ENCODE peak calls at places on chromosomes 13 and 19, in nine cellular contexts. K, A, N, V, C, F, P, J and T are unnamed samples.

GRCh38 chr19:23222998-23223652 is 27.1 kb downstream of the ZNF724 start:
- DNase-seq in K (no peak), A (no peak), N (no peak), V (no peak), C (no peak), F (no peak), P (no peak), J (no peak), T (no peak)

GRCh38 chr19:31350033-31350692 is 927 bp upstream of the TSHZ3 start:
- DNase-seq in K (no peak), A (no peak), N (no peak), V (no peak), C (peak), F (peak), P (no peak), J (peak), T (peak)

GRCh38 chr19:15419413-15420025 is 731 bp upstream of the AKAP8L start:
- DNase-seq in K (peak), A (no peak), N (no peak), V (no peak), C (peak), F (peak), P (no peak), J (peak), T (peak)

GRCh38 chr19:343941-344624 is 513 bp downstream of the MIER2 start:
- DNase-seq in K (no peak), A (no peak), N (no peak), V (no peak), C (peak), F (peak), P (no peak), J (peak), T (no peak)

GRCh38 chr19:48656840-48657474 is 11.0 kb upstream of the CA11 start:
- DNase-seq in K (peak), A (peak), N (no peak), V (no peak), C (peak), F (no peak), P (no peak), J (peak), T (peak)

GRCh38 chr19:369256-369655 is 24.7 kb upstream of the MIER2 start:
- DNase-seq in K (no peak), A (no peak), N (no peak), V (no peak), C (no peak), F (no peak), P (no peak), J (no peak), T (no peak)

GRCh38 chr19:17829855-17830566 is 8.7 kb upstream of the INSL3 start:
- DNase-seq in K (peak), A (no peak), N (no peak), V (peak), C (peak), F (no peak), P (peak), J (peak), T (peak)

GRCh38 chr13:111968611-111969010 is 98.3 kb upstream of the SOX1 start:
- DNase-seq in K (no peak), A (no peak), N (no peak), V (no peak), C (no peak), F (no peak), P (no peak), J (no peak), T (no peak)

GRCh38 chr13:98199480-98199879 is 22.4 kb upstream of the RNF113B start:
- DNase-seq in K (no peak), A (no peak), N (no peak), V (no peak), C (peak), F (no peak), P (no peak), J (no peak), T (no peak)

GRCh38 chr19:18428837-18429674 is 8.9 kb downstream of the ISYNA1 start:
- DNase-seq in K (peak), A (peak), N (no peak), V (no peak), C (peak), F (peak), P (peak), J (peak), T (no peak)

GRCh38 chr19:4930664-4931063 is 21.4 kb downstream of the UHRF1 start:
- DNase-seq in K (no peak), A (no peak), N (no peak), V (no peak), C (no peak), F (no peak), P (no peak), J (peak), T (no peak)

GRCh38 chr19:33404506-33404905 is 31.0 kb downstream of the CEBPG start:
- DNase-seq in K (no peak), A (no peak), N (no peak), V (no peak), C (no peak), F (peak), P (no peak), J (no peak), T (no peak)

GRCh38 chr13:59391696-59392095 is 772.0 kb downstream of the DIAPH3 start:
- DNase-seq in K (peak), A (peak), N (peak), V (no peak), C (peak), F (no peak), P (no peak), J (peak), T (peak)

GRCh38 chr19:15449620-15450527 is at the start of gene WIZ:
- DNase-seq in K (peak), A (no peak), N (peak), V (no peak), C (peak), F (peak), P (peak), J (peak), T (peak)